ENCODE peak calls at places on chromosomes 2 and 18, in four cellular contexts. Z, C, T and X are unnamed samples.

GRCh38 chr2:166418853-166419615 is 43.3 kb upstream of the SCN9A start:
- DNase-seq in Z (no peak), C (no peak), T (no peak), X (no peak)

GRCh38 chr18:12630136-12630535 is 27.8 kb downstream of the SPIRE1 start:
- DNase-seq in Z (no peak), C (no peak), T (peak), X (no peak)

GRCh38 chr2:232505805-232506360 is 14.3 kb upstream of the PRSS56 start:
- DNase-seq in Z (no peak), C (no peak), T (no peak), X (no peak)

GRCh38 chr2:100352511-100352910 is 30.2 kb upstream of the LONRF2 start:
- DNase-seq in Z (no peak), C (no peak), T (no peak), X (no peak)

GRCh38 chr2:106932644-106933043 is 46.7 kb upstream of the ST6GAL2 start:
- DNase-seq in Z (no peak), C (no peak), T (no peak), X (no peak)

GRCh38 chr2:179036353-179036905 is 13.5 kb downstream of the CCDC141 start:
- DNase-seq in Z (no peak), C (no peak), T (no peak), X (no peak)

GRCh38 chr2:10076988-10077527 is 3.2 kb downstream of the CYS1 start:
- DNase-seq in Z (peak), C (no peak), T (no peak), X (no peak)

GRCh38 chr2:177984739-177985138 is 87.8 kb downstream of the PDE11A start:
- DNase-seq in Z (peak), C (no peak), T (peak), X (no peak)

GRCh38 chr2:100031604-100032003 is 110.8 kb downstream of the AFF3 start:
- DNase-seq in Z (no peak), C (no peak), T (no peak), X (no peak)

GRCh38 chr2:227388537-227389011 is 825 bp upstream of the SCYGR1 start:
- DNase-seq in Z (no peak), C (no peak), T (peak), X (peak)

GRCh38 chr2:179428659-179429058 is 164.0 kb upstream of the SESTD1 start:
- DNase-seq in Z (no peak), C (no peak), T (peak), X (no peak)

GRCh38 chr2:26631401-26631800 is 9.8 kb downstream of the CIB4 start:
- DNase-seq in Z (no peak), C (no peak), T (no peak), X (no peak)

GRCh38 chr2:148653437-148653836 is 8.9 kb downstream of the EPC2 start:
- DNase-seq in Z (no peak), C (peak), T (no peak), X (no peak)

GRCh38 chr2:148812306-148812705 is 62.7 kb upstream of the KIF5C start:
- DNase-seq in Z (no peak), C (no peak), T (peak), X (no peak)

GRCh38 chr2:1132328-1132964 is 181.8 kb downstream of the SNTG2 start:
- DNase-seq in Z (no peak), C (no peak), T (no peak), X (no peak)

GRCh38 chr2:236045264-236046235 is 122.6 kb downstream of the GBX2 start:
- DNase-seq in Z (peak), C (no peak), T (no peak), X (no peak)

GRCh38 chr18:79570266-79571201 is 109.1 kb upstream of the CTDP1 start:
- DNase-seq in Z (no peak), C (no peak), T (peak), X (no peak)

GRCh38 chr2:132943829-132944228 is 273.8 kb upstream of the LYPD1 start:
- DNase-seq in Z (no peak), C (no peak), T (no peak), X (no peak)

GRCh38 chr2:132950986-132951385 is 281.0 kb upstream of the LYPD1 start:
- DNase-seq in Z (no peak), C (peak), T (no peak), X (no peak)

GRCh38 chr2:132953771-132954170 is 283.8 kb upstream of the LYPD1 start:
- DNase-seq in Z (no peak), C (peak), T (no peak), X (no peak)

DNA sequence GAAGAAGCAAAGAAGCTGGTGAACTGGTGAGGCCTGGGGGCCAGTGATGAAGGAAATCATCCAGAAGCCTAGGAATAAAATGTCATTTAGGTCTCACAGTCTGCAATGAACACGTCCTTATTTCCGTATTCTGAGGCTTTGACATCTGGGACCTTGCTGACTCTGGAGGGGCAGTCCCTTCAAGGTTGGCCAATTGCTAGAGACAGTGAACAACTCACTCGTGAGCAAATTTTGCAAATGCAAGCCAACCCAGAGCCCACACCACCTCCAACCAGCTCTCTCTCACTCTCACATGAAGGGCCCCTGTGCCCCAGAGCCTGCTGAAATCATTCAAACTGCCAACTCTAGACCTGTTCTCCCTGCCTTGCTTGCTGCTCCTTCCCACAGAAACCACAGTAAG is 279.1 kb upstream of the LYPD1 start:
- DNase-seq in Z (no peak), C (no peak), T (no peak), X (no peak)
- H3K4me2 ChIP-seq in Z (no peak), C (no peak), T (no peak), X (no peak)

GRCh38 chr2:55116598-55116964 is 66.3 kb upstream of the RTN4 start:
- DNase-seq in Z (no peak), C (no peak), T (no peak), X (no peak)
- H3K27ac ChIP-seq in Z (no peak), C (no peak), T (no peak), X (no peak)

GRCh38 chr2:8976419-8976818 is 27.1 kb downstream of the MBOAT2 start:
- DNase-seq in Z (peak), C (no peak), T (no peak), X (no peak)
- H3K4me2 ChIP-seq in Z (peak), C (no peak), T (no peak), X (no peak)

DNA sequence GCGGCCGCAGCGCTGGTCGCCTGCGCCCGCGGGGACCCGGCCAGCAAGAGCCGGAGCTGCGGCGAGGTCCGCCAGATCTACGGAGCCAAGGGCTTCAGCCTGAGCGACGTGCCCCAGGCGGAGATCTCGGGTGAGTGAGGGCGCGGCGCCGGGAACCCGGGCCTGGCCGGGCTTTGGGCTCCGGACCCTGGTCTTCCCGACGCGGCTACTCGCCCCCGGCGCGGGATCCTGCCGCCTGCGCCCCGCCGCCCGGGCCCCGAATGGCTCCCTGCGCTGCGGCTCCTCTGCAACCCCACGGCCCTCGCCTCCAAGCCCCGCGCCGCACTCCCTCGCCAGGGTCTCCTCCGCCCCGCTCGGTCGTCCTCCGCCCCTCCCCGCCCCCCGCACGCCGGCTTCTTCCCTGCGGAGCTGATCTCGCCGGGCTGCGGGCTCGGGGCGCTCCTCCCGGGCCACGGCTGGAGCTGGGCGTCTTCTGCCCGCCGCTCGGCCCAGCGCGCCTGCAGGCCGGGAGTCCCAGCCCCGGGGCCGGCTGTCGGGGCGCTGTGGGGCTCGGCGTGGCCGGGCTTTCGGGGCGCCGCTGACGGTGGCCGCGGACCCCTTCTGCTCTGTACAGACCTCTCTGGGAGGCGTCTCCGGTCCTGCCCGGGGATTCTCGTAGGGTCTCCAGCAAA is 627 bp downstream of the GPC1 start:
- DNase-seq in Z (peak), C (no peak), T (peak), X (no peak)
- H3K27ac ChIP-seq in Z (peak), C (no peak), T (peak), X (peak)

DNA sequence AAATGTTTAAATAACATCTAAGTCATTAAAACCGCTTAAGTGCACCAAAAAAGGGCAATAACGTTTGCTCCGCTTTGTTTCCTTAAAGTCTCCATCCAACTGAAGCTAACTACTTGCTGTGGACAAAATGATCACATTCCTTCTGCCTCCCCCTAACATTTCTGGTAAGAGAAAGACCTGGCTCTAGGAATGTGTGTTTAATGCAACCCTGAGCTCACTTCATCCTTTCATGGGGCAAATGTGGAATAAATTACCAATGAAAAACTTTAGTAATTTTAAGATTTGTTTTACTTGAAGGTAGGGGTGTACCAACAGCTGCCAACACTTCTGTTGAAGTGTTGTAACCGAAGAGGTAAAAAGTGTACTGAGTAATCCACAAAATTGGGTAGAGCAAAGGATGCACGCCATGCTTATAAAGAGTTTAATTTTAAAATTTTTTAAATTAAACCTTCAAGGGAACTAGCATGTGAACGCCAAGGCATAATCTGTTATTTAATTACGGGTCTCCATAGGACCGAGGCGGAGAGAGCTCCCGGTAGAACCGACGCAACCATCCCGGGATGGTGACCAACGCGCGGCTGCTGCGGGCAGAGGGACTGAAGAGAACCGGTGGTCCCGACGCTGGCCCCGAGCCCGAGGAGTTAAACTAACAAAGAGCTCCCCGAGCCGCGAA is 1.1 kb downstream of the HNRNPLL start:
- DNase-seq in Z (peak), C (peak), T (peak), X (no peak)
- H3K4me2 ChIP-seq in Z (peak), C (peak), T (peak), X (peak)

DNA sequence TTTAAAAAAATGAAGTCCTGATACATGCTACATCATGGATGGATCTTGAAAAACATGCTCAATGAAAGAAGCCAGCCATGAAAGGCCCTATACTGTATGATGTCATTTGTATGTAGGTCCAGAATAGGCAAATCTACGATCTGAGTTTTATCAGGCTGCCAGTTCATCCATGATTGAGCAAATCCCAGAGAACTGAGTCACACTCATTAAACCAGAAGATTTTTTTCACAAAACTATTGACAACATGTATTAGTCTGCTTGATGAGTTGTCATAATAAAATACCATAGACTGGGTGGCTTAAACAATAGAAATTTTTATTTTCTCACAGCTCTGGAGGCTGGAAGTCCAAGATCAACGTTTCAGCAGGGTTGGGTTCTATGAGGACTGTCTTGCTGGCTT is 130.7 kb downstream of the MREG start:
- DNase-seq in Z (no peak), C (no peak), T (peak), X (peak)
- H3K27ac ChIP-seq in Z (no peak), C (no peak), T (no peak), X (peak)